ENCODE peak calls at places on chromosomes 13 and 19, in four cellular contexts. G is GM12878, H is HepG2, I is K562. R is an unnamed sample.

GRCh38 chr13:34076943-34077703 is 259.2 kb downstream of the RFC3 start:
- DNase-seq in G (no peak), H (peak), I (no peak), R (peak)

GRCh38 chr19:49916839-49917733 is 11.9 kb upstream of the ATF5 start:
- DNase-seq in G (no peak), H (no peak), I (no peak), R (peak)

GRCh38 chr13:51412431-51412830 is 40.4 kb downstream of the INTS6 start:
- DNase-seq in G (no peak), H (no peak), I (no peak), R (no peak)

GRCh38 chr13:95956589-95957148 is 96.5 kb downstream of the UGGT2 start:
- DNase-seq in G (peak), H (no peak), I (no peak), R (no peak)

GRCh38 chr13:61954092-61954491 is 538.4 kb upstream of the PCDH20 start:
- DNase-seq in G (no peak), H (peak), I (no peak), R (peak)

GRCh38 chr19:33492951-33493350 is 28.6 kb downstream of the PEPD start:
- DNase-seq in G (no peak), H (no peak), I (no peak), R (no peak)

GRCh38 chr19:56725829-56726424 is 54.4 kb upstream of the ZNF835 start:
- DNase-seq in G (no peak), H (no peak), I (no peak), R (no peak)

GRCh38 chr19:1396019-1396767 is 5.1 kb downstream of the GAMT start:
- DNase-seq in G (no peak), H (no peak), I (no peak), R (no peak)

GRCh38 chr13:57824121-57824520 is 192.6 kb downstream of the PCDH17 start:
- DNase-seq in G (no peak), H (no peak), I (no peak), R (no peak)

GRCh38 chr13:43805681-43806128 is 18.9 kb upstream of the ENOX1 start:
- DNase-seq in G (no peak), H (no peak), I (no peak), R (no peak)

GRCh38 chr19:44808463-44809371 is at the start of gene BCAM:
- DNase-seq in G (no peak), H (peak), I (peak), R (peak)

GRCh38 chr13:39765801-39766463 is 110.5 kb downstream of the COG6 start:
- DNase-seq in G (no peak), H (no peak), I (no peak), R (no peak)

GRCh38 chr19:5743640-5744039 is 23.2 kb downstream of the CATSPERD start:
- DNase-seq in G (no peak), H (no peak), I (no peak), R (no peak)

GRCh38 chr19:33438016-33438671 is 64.6 kb downstream of the CEBPG start:
- DNase-seq in G (no peak), H (no peak), I (no peak), R (no peak)

GRCh38 chr13:35796627-35797026 is 320.1 kb upstream of the MAB21L1 start:
- DNase-seq in G (no peak), H (no peak), I (no peak), R (no peak)

GRCh38 chr13:80337011-80337688 is 3.8 kb downstream of the SPRY2 start:
- DNase-seq in G (no peak), H (no peak), I (no peak), R (no peak)

GRCh38 chr13:82224806-82225205 is 1657.5 kb downstream of the SLITRK1 start:
- DNase-seq in G (no peak), H (no peak), I (no peak), R (no peak)

GRCh38 chr13:33728271-33729037 is 89.5 kb upstream of the RFC3 start:
- DNase-seq in G (peak), H (no peak), I (no peak), R (no peak)

GRCh38 chr19:35305181-35305580 is 13.2 kb downstream of the MAG start:
- DNase-seq in G (no peak), H (no peak), I (no peak), R (no peak)

GRCh38 chr19:47339196-47339880 is 7.4 kb downstream of the C5AR2 start:
- DNase-seq in G (no peak), H (no peak), I (no peak), R (no peak)

GRCh38 chr13:91148098-91148497 is 199.4 kb upstream of the MIR17HG start:
- DNase-seq in G (no peak), H (no peak), I (no peak), R (no peak)

GRCh38 chr19:37551123-37551993 is 43.2 kb downstream of the ZNF571 start:
- DNase-seq in G (no peak), H (no peak), I (peak), R (no peak)

GRCh38 chr13:99884913-99885312 is 86.7 kb downstream of the ZIC5 start:
- DNase-seq in G (no peak), H (peak), I (no peak), R (no peak)

GRCh38 chr13:34030782-34031181 is 212.8 kb downstream of the RFC3 start:
- DNase-seq in G (no peak), H (no peak), I (no peak), R (no peak)

GRCh38 chr13:94121686-94122085 is 357.8 kb downstream of the DCT start:
- DNase-seq in G (no peak), H (no peak), I (no peak), R (no peak)

GRCh38 chr19:35882074-35882832 is 13.9 kb downstream of the APLP1 start:
- DNase-seq in G (peak), H (peak), I (peak), R (peak)

GRCh38 chr13:21427741-21428140 is 31.4 kb downstream of the ZDHHC20 start:
- DNase-seq in G (peak), H (no peak), I (no peak), R (no peak)

GRCh38 chr13:97189943-97190342 is 32.2 kb upstream of the MBNL2 start:
- DNase-seq in G (no peak), H (no peak), I (no peak), R (no peak)

GRCh38 chr19:4396949-4397783 is 3.2 kb downstream of the SH3GL1 start:
- DNase-seq in G (no peak), H (no peak), I (no peak), R (no peak)

GRCh38 chr13:109243311-109243951 is 543.0 kb downstream of the IRS2 start:
- DNase-seq in G (no peak), H (no peak), I (no peak), R (no peak)

GRCh38 chr13:50188696-50189095 is 173.5 kb downstream of the KCNRG start:
- DNase-seq in G (no peak), H (no peak), I (no peak), R (no peak)

GRCh38 chr19:35000647-35001501 is 751 bp downstream of the GRAMD1A start:
- DNase-seq in G (no peak), H (peak), I (peak), R (peak)

GRCh38 chr19:12665646-12666304 is 767 bp downstream of the MAN2B1 start:
- DNase-seq in G (no peak), H (no peak), I (no peak), R (no peak)

GRCh38 chr13:21639604-21640003 is 31.3 kb upstream of the FGF9 start:
- DNase-seq in G (no peak), H (no peak), I (no peak), R (no peak)

GRCh38 chr19:21568816-21569496 is 63.6 kb downstream of the ZNF429 start:
- DNase-seq in G (no peak), H (no peak), I (no peak), R (no peak)

GRCh38 chr19:16002985-16003384 is 54.2 kb downstream of the OR10H4 start:
- DNase-seq in G (no peak), H (no peak), I (no peak), R (no peak)

DNA sequence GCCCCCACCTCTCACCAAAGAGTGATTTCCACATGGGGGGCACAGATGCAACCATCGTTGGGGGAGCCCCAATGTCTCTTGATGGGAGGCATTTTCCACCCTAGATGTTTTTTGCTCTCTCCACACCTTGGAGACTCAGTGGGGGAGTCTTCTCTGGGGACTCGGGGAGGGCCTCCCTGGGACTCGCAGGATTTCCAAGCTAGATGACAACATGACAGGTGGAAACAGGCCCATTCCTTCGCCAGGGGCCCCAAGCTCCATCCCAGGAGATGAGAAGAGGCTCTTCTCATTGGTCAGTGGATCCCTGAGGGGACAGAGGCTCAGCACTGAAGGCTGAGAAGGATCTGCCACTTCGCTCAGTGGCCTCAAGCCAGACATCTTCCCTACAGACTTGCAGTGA is 12.7 kb upstream of the KIR2DL4 start:
- DNase-seq in G (no peak), H (no peak), I (no peak), R (no peak)
- TF ChIP-seq FOXK2 in G (no peak), H (no peak), I (no peak), R (no peak)

DNA sequence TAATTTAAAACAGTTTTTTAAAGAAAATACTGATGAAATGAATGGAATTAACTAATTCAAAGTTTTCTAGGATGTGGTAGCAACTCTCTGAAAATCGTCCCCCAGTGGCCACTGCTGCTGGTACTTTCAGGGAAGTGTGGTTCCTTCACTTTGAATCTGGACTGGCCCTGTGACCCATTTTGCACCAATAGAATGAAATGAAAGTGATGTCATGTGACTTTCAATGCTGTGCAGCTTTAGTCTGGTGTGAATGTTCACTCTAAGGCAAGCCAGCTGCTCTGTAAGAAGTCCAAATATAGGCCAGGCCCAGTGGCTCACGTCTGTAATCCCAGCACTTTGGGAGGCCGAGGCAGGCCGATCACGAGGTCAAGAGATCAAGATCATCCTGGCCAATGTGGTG is 26.4 kb upstream of the HNRNPA1L2 start:
- DNase-seq in G (no peak), H (peak), I (no peak), R (peak)
- TF ChIP-seq TARDBP in G (no peak), H (no peak), I (no peak), R (no peak)

DNA sequence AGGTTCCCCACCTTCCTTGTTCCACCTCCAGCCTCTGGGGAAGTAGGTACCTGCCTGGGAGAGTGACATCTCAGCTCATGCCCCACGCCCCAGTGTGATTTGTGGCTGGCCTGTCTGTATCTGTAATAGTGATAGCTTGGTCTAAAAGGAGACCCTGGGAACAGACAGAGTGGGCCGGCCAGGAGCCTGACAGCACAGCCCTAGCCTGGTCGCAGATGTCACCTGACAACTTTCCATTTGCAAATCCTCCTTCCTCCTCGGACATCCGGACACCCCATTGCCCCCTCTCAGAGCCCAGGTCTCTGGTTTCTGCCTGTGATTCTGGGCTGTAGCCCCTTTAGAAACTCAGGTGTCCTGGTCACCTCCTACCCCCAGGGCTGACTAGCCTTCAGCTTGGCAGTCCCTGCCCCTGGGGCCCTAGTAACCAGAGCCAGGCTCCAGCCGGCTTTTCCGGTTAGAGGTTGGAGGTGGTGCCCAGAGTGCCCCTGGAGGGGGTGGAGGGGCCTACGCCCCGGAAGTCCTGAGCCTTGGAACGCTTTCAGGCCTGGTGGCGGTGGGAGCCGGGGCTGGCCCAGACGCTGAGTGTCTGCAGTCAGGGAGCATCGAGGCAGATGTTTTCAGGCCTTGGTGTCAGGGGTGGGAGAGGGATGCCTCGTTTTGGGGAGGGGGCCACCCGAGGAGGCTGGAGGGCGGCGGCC is 6.5 kb downstream of the LRRC8E start:
- DNase-seq in G (no peak), H (no peak), I (no peak), R (no peak)
- TF ChIP-seq FOXK2 in G (no peak), H (no peak), I (no peak), R (no peak)

DNA sequence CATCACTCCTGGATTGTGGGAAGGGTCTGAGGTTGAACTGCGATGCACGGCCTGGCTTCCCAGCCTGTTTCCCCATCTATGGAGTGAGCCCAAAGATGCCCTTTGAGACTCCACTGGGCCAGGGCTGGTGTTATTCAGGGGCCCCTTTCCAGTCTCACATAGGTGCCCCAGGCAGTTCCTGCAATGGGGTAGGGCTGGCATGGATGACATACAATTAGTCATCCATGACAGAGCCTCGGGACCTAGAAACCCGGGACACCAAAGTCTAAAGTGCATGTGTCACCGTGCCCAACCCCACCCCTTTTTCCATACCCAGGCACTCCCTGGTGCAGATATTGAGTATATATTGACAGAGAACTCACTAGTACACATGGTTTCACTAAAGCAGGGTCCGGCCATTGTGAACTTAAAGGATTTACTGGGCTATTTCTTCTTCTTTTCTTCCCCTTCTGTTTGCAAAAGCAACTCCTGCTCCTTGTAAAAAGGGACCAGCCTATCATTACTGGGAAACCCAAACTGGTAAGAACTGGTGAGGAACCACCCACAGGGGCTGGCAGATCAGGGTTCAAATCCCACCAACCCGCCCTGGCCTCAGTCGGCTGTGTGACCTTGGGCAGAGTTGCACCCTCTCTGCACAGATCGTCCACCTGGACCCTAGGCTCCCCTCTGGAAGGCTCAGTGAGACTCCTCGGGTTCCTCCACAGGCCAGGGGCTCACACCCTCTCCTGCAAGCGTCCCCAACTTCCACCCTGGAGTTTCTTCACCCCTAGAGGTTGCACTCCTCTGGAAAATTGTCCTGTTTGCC is 2.7 kb downstream of the B3GNT3 start:
- DNase-seq in G (no peak), H (peak), I (no peak), R (no peak)
- TF ChIP-seq TARDBP in G (no peak), H (no peak), I (no peak), R (no peak)

GRCh38 chr19:3075605-3076431 is 13.5 kb upstream of the TLE5 start:
- DNase-seq in G (no peak), H (no peak), I (peak), R (peak)
- TF ChIP-seq FOXK2 in G (no peak), H (no peak), I (no peak), R (no peak)

GRCh38 chr19:30226464-30227070 is 145.6 kb upstream of the ZNF536 start:
- DNase-seq in G (no peak), H (no peak), I (no peak), R (peak)

GRCh38 chr19:30228113-30228725 is 144.0 kb upstream of the ZNF536 start:
- DNase-seq in G (no peak), H (no peak), I (no peak), R (peak)

GRCh38 chr19:30227661-30228112 is 144.5 kb upstream of the ZNF536 start:
- DNase-seq in G (no peak), H (peak), I (peak), R (peak)

GRCh38 chr19:30225615-30226463 is 146.3 kb upstream of the ZNF536 start:
- DNase-seq in G (no peak), H (no peak), I (no peak), R (peak)

DNA sequence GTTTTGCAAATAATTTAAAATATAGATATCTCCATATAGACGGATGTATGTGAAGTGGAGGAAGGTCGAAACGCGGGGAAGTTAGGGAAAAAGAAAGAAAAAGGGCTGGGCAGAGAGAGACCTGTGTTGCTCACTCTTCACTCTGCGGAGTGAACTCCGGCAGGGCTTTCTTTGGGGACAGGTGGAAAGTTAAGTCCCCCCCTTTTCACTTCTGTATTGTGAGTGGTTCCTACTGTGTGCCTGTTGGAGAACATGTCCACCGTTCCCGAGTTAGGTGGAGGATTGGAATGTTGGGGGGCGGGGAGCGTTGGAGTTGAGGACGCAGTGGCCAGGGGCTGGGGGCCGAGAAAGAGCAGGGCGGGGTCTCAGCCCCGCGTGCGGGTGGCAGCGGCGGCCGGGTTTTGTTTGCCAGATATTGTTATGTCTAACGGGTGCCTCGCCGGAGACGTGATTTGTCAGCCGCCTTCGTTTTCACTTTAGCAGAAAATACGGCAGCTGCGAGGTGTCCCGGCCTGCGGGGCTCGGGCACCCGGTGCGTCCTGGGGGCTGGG is 145.0 kb upstream of the ZNF536 start:
- DNase-seq in G (no peak), H (no peak), I (no peak), R (no peak)
- TF ChIP-seq TARDBP in G (no peak), H (no peak), I (no peak), R (no peak)

R was measured in HEK293T.